ENCODE peak calls at places on chromosomes 3 and 15, in nine cellular contexts. One of them, this sample, is unnamed.

GRCh38 chr3:179961081-179962078 is 75.4 kb downstream of the PEX5L start:
- DNase-seq in psoas muscle: no peak
- DNase-seq in heart right ventricle: no peak
- DNase-seq in cardiac fibroblast: no peak
- DNase-seq in fibroblast of the aortic adventitia: no peak
- DNase-seq in mammary epithelial cell: no peak
- DNase-seq in uterus: no peak
- DNase-seq in CD8-positive, alpha-beta memory T cell: no peak
- DNase-seq in Caco-2: no peak
- DNase-seq in this sample: no peak

GRCh38 chr15:55737373-55737772 is 5.6 kb downstream of the PRTG start:
- DNase-seq in mammary epithelial cell: no peak
- DNase-seq in heart right ventricle: peak
- DNase-seq in uterus: no peak
- DNase-seq in cardiac fibroblast: peak
- DNase-seq in fibroblast of the aortic adventitia: peak
- DNase-seq in psoas muscle: no peak
- DNase-seq in CD8-positive, alpha-beta memory T cell: no peak
- DNase-seq in Caco-2: peak
- DNase-seq in this sample: no peak

GRCh38 chr3:6449099-6449498 is 411.8 kb upstream of the GRM7 start:
- DNase-seq in heart right ventricle: no peak
- DNase-seq in fibroblast of the aortic adventitia: no peak
- DNase-seq in Caco-2: no peak
- DNase-seq in psoas muscle: no peak
- DNase-seq in cardiac fibroblast: no peak
- DNase-seq in mammary epithelial cell: no peak
- DNase-seq in uterus: no peak
- DNase-seq in CD8-positive, alpha-beta memory T cell: no peak
- DNase-seq in this sample: no peak

GRCh38 chr15:89486726-89487050 is 9.7 kb downstream of the RHCG start:
- DNase-seq in Caco-2: peak
- DNase-seq in cardiac fibroblast: no peak
- DNase-seq in psoas muscle: no peak
- DNase-seq in mammary epithelial cell: peak
- DNase-seq in fibroblast of the aortic adventitia: no peak
- DNase-seq in heart right ventricle: no peak
- DNase-seq in CD8-positive, alpha-beta memory T cell: no peak
- DNase-seq in uterus: no peak
- DNase-seq in this sample: no peak

GRCh38 chr3:56758539-56758981 is 43.2 kb downstream of the ARHGEF3 start:
- DNase-seq in uterus: peak
- DNase-seq in CD8-positive, alpha-beta memory T cell: peak
- DNase-seq in mammary epithelial cell: peak
- DNase-seq in heart right ventricle: no peak
- DNase-seq in fibroblast of the aortic adventitia: peak
- DNase-seq in psoas muscle: no peak
- DNase-seq in cardiac fibroblast: peak
- DNase-seq in Caco-2: no peak
- DNase-seq in this sample: no peak

GRCh38 chr3:139281096-139281495 is 62.7 kb upstream of the MRPS22 start:
- DNase-seq in Caco-2: no peak
- DNase-seq in psoas muscle: peak
- DNase-seq in heart right ventricle: no peak
- DNase-seq in CD8-positive, alpha-beta memory T cell: no peak
- DNase-seq in fibroblast of the aortic adventitia: peak
- DNase-seq in mammary epithelial cell: no peak
- DNase-seq in cardiac fibroblast: no peak
- DNase-seq in uterus: no peak
- DNase-seq in this sample: no peak

GRCh38 chr3:146781606-146782005 is 176.5 kb upstream of the PLSCR5 start:
- DNase-seq in cardiac fibroblast: no peak
- DNase-seq in fibroblast of the aortic adventitia: peak
- DNase-seq in heart right ventricle: no peak
- DNase-seq in CD8-positive, alpha-beta memory T cell: no peak
- DNase-seq in mammary epithelial cell: no peak
- DNase-seq in Caco-2: no peak
- DNase-seq in psoas muscle: no peak
- DNase-seq in uterus: no peak
- DNase-seq in this sample: no peak

GRCh38 chr3:130894130-130894872 is 417 bp downstream of the ATP2C1 start:
- DNase-seq in psoas muscle: peak
- DNase-seq in CD8-positive, alpha-beta memory T cell: peak
- DNase-seq in Caco-2: peak
- DNase-seq in uterus: peak
- DNase-seq in mammary epithelial cell: no peak
- DNase-seq in heart right ventricle: peak
- DNase-seq in fibroblast of the aortic adventitia: peak
- DNase-seq in cardiac fibroblast: peak
- DNase-seq in this sample: no peak

GRCh38 chr3:184351511-184352148 is 9.8 kb downstream of the CLCN2 start:
- DNase-seq in cardiac fibroblast: no peak
- DNase-seq in Caco-2: no peak
- DNase-seq in mammary epithelial cell: no peak
- DNase-seq in CD8-positive, alpha-beta memory T cell: no peak
- DNase-seq in psoas muscle: peak
- DNase-seq in uterus: no peak
- DNase-seq in heart right ventricle: no peak
- DNase-seq in fibroblast of the aortic adventitia: no peak
- DNase-seq in this sample: no peak

GRCh38 chr15:78264304-78265136 is at the start of gene DNAJA4:
- DNase-seq in cardiac fibroblast: peak
- DNase-seq in CD8-positive, alpha-beta memory T cell: peak
- DNase-seq in uterus: peak
- DNase-seq in fibroblast of the aortic adventitia: no peak
- DNase-seq in psoas muscle: peak
- DNase-seq in heart right ventricle: peak
- DNase-seq in mammary epithelial cell: no peak
- DNase-seq in Caco-2: peak
- DNase-seq in this sample: peak

GRCh38 chr3:53842436-53843194 is 3.6 kb downstream of the CHDH start:
- DNase-seq in Caco-2: peak
- DNase-seq in heart right ventricle: peak
- DNase-seq in psoas muscle: no peak
- DNase-seq in uterus: peak
- DNase-seq in CD8-positive, alpha-beta memory T cell: no peak
- DNase-seq in mammary epithelial cell: peak
- DNase-seq in cardiac fibroblast: peak
- DNase-seq in fibroblast of the aortic adventitia: no peak
- DNase-seq in this sample: no peak

GRCh38 chr3:157475921-157476395 is 27.3 kb downstream of the VEPH1 start:
- DNase-seq in uterus: no peak
- DNase-seq in CD8-positive, alpha-beta memory T cell: no peak
- DNase-seq in mammary epithelial cell: peak
- DNase-seq in heart right ventricle: no peak
- DNase-seq in psoas muscle: no peak
- DNase-seq in Caco-2: no peak
- DNase-seq in cardiac fibroblast: peak
- DNase-seq in fibroblast of the aortic adventitia: peak
- DNase-seq in this sample: no peak

GRCh38 chr3:176953106-176954080 is 243.9 kb downstream of the TBL1XR1 start:
- DNase-seq in cardiac fibroblast: peak
- DNase-seq in fibroblast of the aortic adventitia: peak
- DNase-seq in uterus: peak
- DNase-seq in heart right ventricle: peak
- DNase-seq in psoas muscle: peak
- DNase-seq in mammary epithelial cell: no peak
- DNase-seq in Caco-2: no peak
- DNase-seq in CD8-positive, alpha-beta memory T cell: no peak
- DNase-seq in this sample: no peak

GRCh38 chr15:51907136-51907862 is 64.3 kb downstream of the LEO1 start:
- DNase-seq in Caco-2: peak
- DNase-seq in uterus: no peak
- DNase-seq in heart right ventricle: no peak
- DNase-seq in fibroblast of the aortic adventitia: no peak
- DNase-seq in CD8-positive, alpha-beta memory T cell: no peak
- DNase-seq in mammary epithelial cell: peak
- DNase-seq in cardiac fibroblast: no peak
- DNase-seq in psoas muscle: no peak
- DNase-seq in this sample: no peak

DNA sequence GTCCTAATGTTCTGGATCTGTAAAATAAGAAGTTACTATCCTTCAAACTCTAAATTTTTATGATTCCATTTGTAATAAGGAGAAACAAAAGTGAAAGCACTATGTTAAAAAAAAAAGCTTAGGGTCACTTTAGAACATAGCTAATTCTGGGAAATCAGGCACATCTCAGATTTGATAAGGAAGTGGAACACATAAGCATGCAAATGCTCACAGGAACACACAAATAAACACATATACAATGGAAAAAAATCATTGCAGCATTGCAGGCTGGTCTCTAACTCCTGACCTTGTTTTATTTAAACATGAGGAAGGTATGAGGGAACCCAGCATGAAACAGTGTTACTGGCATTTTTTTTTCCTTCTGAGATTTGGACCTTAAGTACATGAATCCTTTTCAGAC is 63.2 kb upstream of the TNFSF10 start:
- DNase-seq in heart right ventricle: no peak
- DNase-seq in mammary epithelial cell: no peak
- DNase-seq in fibroblast of the aortic adventitia: peak
- DNase-seq in uterus: no peak
- DNase-seq in psoas muscle: no peak
- DNase-seq in Caco-2: no peak
- DNase-seq in cardiac fibroblast: peak
- DNase-seq in CD8-positive, alpha-beta memory T cell: no peak
- DNase-seq in this sample: no peak
- H3K4me3 ChIP-seq in heart right ventricle: peak
- H3K4me3 ChIP-seq in mammary epithelial cell: no peak
- H3K4me3 ChIP-seq in fibroblast of the aortic adventitia: no peak
- H3K4me3 ChIP-seq in uterus: no peak
- H3K4me3 ChIP-seq in psoas muscle: no peak
- H3K4me3 ChIP-seq in Caco-2: no peak
- H3K4me3 ChIP-seq in cardiac fibroblast: no peak
- H3K4me3 ChIP-seq in CD8-positive, alpha-beta memory T cell: no peak
- H3K4me3 ChIP-seq in this sample: no peak

DNA sequence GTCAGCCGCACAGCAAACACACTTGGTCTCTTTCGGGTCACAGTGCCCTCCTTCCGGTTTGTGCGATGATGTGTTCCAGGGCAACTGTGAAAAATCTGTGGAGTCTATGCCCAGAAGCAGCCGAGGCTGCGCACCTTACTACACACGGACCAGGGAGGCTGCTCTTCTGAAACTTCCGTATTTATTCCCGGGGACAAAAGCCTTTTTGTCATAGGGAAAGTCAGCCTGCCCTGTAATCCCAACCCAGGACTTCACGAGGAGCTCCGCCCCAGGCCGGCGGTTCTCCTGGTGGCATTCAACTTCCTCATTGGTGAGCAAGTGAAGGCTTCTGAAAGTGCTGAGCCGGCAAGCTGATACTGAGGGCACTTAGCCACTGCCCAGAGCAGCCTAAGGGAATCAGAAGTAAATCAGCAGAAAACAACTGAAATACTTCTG is 126.5 kb downstream of the FMN1 start:
- DNase-seq in fibroblast of the aortic adventitia: no peak
- DNase-seq in mammary epithelial cell: peak
- DNase-seq in Caco-2: no peak
- DNase-seq in cardiac fibroblast: no peak
- DNase-seq in CD8-positive, alpha-beta memory T cell: no peak
- DNase-seq in heart right ventricle: peak
- DNase-seq in uterus: no peak
- DNase-seq in psoas muscle: peak
- DNase-seq in this sample: peak
- H3K4me3 ChIP-seq in fibroblast of the aortic adventitia: no peak
- H3K4me3 ChIP-seq in mammary epithelial cell: peak
- H3K4me3 ChIP-seq in Caco-2: no peak
- H3K4me3 ChIP-seq in cardiac fibroblast: no peak
- H3K4me3 ChIP-seq in CD8-positive, alpha-beta memory T cell: peak
- H3K4me3 ChIP-seq in heart right ventricle: peak
- H3K4me3 ChIP-seq in uterus: no peak
- H3K4me3 ChIP-seq in psoas muscle: peak
- H3K4me3 ChIP-seq in this sample: peak

DNA sequence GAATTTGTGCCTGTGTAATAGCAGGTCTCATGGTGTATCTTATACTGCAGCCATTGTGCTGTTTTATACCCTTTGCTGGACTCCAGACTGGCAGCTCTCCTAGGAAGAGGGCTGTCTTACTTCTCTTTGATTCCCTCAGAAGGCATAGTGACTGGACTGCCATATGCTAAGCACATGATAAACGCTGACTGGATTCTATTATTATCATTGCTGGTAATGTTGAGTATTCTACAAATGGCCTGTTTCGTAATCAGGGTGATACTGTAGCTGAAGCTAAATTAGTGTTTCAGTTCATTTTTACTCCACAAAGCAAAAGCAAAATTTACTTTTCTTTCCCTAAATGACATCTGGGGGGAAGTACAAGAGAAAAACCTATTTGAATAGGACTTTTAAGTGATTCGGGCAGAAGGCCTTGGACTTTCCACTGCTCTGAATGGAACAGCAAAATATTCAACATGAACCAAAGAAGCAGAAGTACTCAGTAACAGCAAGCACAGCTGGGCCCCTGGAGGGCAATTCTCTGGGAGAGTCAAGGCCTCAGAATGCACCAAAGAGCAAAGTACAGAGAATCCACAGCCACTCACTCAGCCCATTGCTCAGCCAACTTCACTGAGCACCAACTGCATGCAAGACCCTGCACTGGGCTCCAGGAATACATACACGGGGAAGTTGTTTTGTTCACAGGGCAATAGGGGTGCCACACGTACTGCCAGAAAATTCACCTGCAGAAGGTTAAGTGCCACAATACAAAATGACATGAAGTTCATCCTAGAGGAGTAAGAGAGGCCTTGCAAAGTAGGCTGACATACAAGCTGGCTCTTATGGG is 7.9 kb upstream of the BCL2A1 start:
- DNase-seq in fibroblast of the aortic adventitia: peak
- DNase-seq in mammary epithelial cell: peak
- DNase-seq in Caco-2: no peak
- DNase-seq in psoas muscle: no peak
- DNase-seq in CD8-positive, alpha-beta memory T cell: no peak
- DNase-seq in uterus: no peak
- DNase-seq in heart right ventricle: no peak
- DNase-seq in cardiac fibroblast: peak
- DNase-seq in this sample: no peak
- H3K4me3 ChIP-seq in fibroblast of the aortic adventitia: no peak
- H3K4me3 ChIP-seq in mammary epithelial cell: no peak
- H3K4me3 ChIP-seq in Caco-2: no peak
- H3K4me3 ChIP-seq in psoas muscle: no peak
- H3K4me3 ChIP-seq in CD8-positive, alpha-beta memory T cell: no peak
- H3K4me3 ChIP-seq in uterus: no peak
- H3K4me3 ChIP-seq in heart right ventricle: no peak
- H3K4me3 ChIP-seq in cardiac fibroblast: no peak
- H3K4me3 ChIP-seq in this sample: no peak

DNA sequence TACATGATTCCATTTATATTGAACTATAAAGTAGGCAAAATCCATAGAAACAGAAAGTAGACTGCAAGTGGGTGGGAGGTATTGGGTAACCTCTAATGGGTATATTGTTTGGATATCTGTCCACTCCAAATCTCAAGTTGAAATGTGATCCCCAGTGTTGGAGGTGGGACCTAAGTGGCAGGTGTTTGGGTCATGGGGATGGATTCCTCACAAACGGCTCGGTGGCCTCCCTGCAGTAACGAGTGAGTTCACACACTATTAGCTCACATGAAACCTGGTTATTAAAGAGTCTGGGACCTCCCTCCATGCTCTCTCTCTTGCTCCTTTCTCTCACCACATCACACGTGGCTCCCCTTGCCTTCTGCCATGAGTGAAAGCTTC is 31.8 kb downstream of the MKRN2 start:
- DNase-seq in mammary epithelial cell: no peak
- DNase-seq in CD8-positive, alpha-beta memory T cell: no peak
- DNase-seq in fibroblast of the aortic adventitia: no peak
- DNase-seq in Caco-2: no peak
- DNase-seq in heart right ventricle: no peak
- DNase-seq in psoas muscle: no peak
- DNase-seq in uterus: no peak
- DNase-seq in cardiac fibroblast: no peak
- DNase-seq in this sample: no peak
- H3K4me3 ChIP-seq in mammary epithelial cell: no peak
- H3K4me3 ChIP-seq in CD8-positive, alpha-beta memory T cell: no peak
- H3K4me3 ChIP-seq in fibroblast of the aortic adventitia: no peak
- H3K4me3 ChIP-seq in Caco-2: no peak
- H3K4me3 ChIP-seq in heart right ventricle: no peak
- H3K4me3 ChIP-seq in psoas muscle: no peak
- H3K4me3 ChIP-seq in uterus: no peak
- H3K4me3 ChIP-seq in cardiac fibroblast: no peak
- H3K4me3 ChIP-seq in this sample: no peak